ENCODE peak calls at places on chromosomes 12 and 14, in six cellular contexts. One of them, this sample, is unnamed.
A peak's percentile ranks its signal among the peaks of the same experiment; 100 is the strongest.

GRCh38 chr12:109988274-109988673 is 7.9 kb downstream of the GIT2 start:
- DNase-seq in OCI-M1: no peak
- DNase-seq in T-helper 9 cell: no peak
- DNase-seq in lower leg skin: no peak
- DNase-seq in IMR-90: no peak
- DNase-seq in activated T-cell treated with anti-CD3 and anti-CD28 coated beads for 1 hour: no peak
- DNase-seq in this sample: no peak

GRCh38 chr14:95516554-95517209 is at the start of gene SYNE3:
- DNase-seq in OCI-M1: peak; percentile 51
- DNase-seq in T-helper 9 cell: peak; percentile 52
- DNase-seq in lower leg skin: peak; percentile 39
- DNase-seq in IMR-90: no peak
- DNase-seq in activated T-cell treated with anti-CD3 and anti-CD28 coated beads for 1 hour: peak; percentile 42
- DNase-seq in this sample: no peak

GRCh38 chr12:103518899-103519298 is 23.1 kb upstream of the C12orf42 start:
- DNase-seq in OCI-M1: peak; percentile 8
- DNase-seq in T-helper 9 cell: no peak
- DNase-seq in lower leg skin: no peak
- DNase-seq in IMR-90: no peak
- DNase-seq in activated T-cell treated with anti-CD3 and anti-CD28 coated beads for 1 hour: no peak
- DNase-seq in this sample: no peak

GRCh38 chr12:106022568-106023012 is 116.2 kb downstream of the NUAK1 start:
- DNase-seq in OCI-M1: no peak
- DNase-seq in T-helper 9 cell: no peak
- DNase-seq in lower leg skin: no peak
- DNase-seq in IMR-90: peak; percentile 80
- DNase-seq in activated T-cell treated with anti-CD3 and anti-CD28 coated beads for 1 hour: no peak
- DNase-seq in this sample: no peak

GRCh38 chr12:107925125-107925524 is 150.6 kb downstream of the ASCL4 start:
- DNase-seq in OCI-M1: no peak
- DNase-seq in T-helper 9 cell: no peak
- DNase-seq in lower leg skin: no peak
- DNase-seq in IMR-90: no peak
- DNase-seq in activated T-cell treated with anti-CD3 and anti-CD28 coated beads for 1 hour: no peak
- DNase-seq in this sample: no peak

GRCh38 chr12:92123780-92124707 is 21.6 kb downstream of the BTG1 start:
- DNase-seq in OCI-M1: peak; percentile 50
- DNase-seq in T-helper 9 cell: no peak
- DNase-seq in lower leg skin: no peak
- DNase-seq in IMR-90: peak; percentile 52
- DNase-seq in activated T-cell treated with anti-CD3 and anti-CD28 coated beads for 1 hour: no peak
- DNase-seq in this sample: no peak

GRCh38 chr14:75631453-75631831 is 29.2 kb downstream of the ERG28 start:
- DNase-seq in OCI-M1: no peak
- DNase-seq in T-helper 9 cell: no peak
- DNase-seq in lower leg skin: no peak
- DNase-seq in IMR-90: no peak
- DNase-seq in activated T-cell treated with anti-CD3 and anti-CD28 coated beads for 1 hour: no peak
- DNase-seq in this sample: peak; percentile 74

GRCh38 chr12:57389033-57389432 is 41.8 kb downstream of the R3HDM2 start:
- DNase-seq in OCI-M1: no peak
- DNase-seq in T-helper 9 cell: no peak
- DNase-seq in lower leg skin: no peak
- DNase-seq in IMR-90: peak; percentile 95
- DNase-seq in activated T-cell treated with anti-CD3 and anti-CD28 coated beads for 1 hour: no peak
- DNase-seq in this sample: no peak

GRCh38 chr14:73173092-73173735 is 36.9 kb downstream of the PSEN1 start:
- DNase-seq in OCI-M1: peak; percentile 46
- DNase-seq in T-helper 9 cell: no peak
- DNase-seq in lower leg skin: no peak
- DNase-seq in IMR-90: peak; percentile 65
- DNase-seq in activated T-cell treated with anti-CD3 and anti-CD28 coated beads for 1 hour: no peak
- DNase-seq in this sample: no peak

GRCh38 chr14:78253986-78254385 is 83.8 kb downstream of the NRXN3 start:
- DNase-seq in OCI-M1: no peak
- DNase-seq in T-helper 9 cell: no peak
- DNase-seq in lower leg skin: no peak
- DNase-seq in IMR-90: peak; percentile 43
- DNase-seq in activated T-cell treated with anti-CD3 and anti-CD28 coated beads for 1 hour: no peak
- DNase-seq in this sample: no peak

GRCh38 chr12:95815635-95816212 is 25.2 kb upstream of the NTN4 start:
- DNase-seq in OCI-M1: peak; percentile 42
- DNase-seq in T-helper 9 cell: no peak
- DNase-seq in lower leg skin: no peak
- DNase-seq in IMR-90: peak; percentile 62
- DNase-seq in activated T-cell treated with anti-CD3 and anti-CD28 coated beads for 1 hour: no peak
- DNase-seq in this sample: no peak

GRCh38 chr12:125633686-125634085 is 568.5 kb downstream of the AACS start:
- DNase-seq in OCI-M1: no peak
- DNase-seq in T-helper 9 cell: no peak
- DNase-seq in lower leg skin: no peak
- DNase-seq in IMR-90: no peak
- DNase-seq in activated T-cell treated with anti-CD3 and anti-CD28 coated beads for 1 hour: no peak
- DNase-seq in this sample: no peak

GRCh38 chr14:103186241-103186835 is 63.1 kb downstream of the TNFAIP2 start:
- DNase-seq in OCI-M1: no peak
- DNase-seq in T-helper 9 cell: no peak
- DNase-seq in lower leg skin: no peak
- DNase-seq in IMR-90: no peak
- DNase-seq in activated T-cell treated with anti-CD3 and anti-CD28 coated beads for 1 hour: no peak
- DNase-seq in this sample: peak; percentile 35

GRCh38 chr12:51345681-51346080 is 798 bp downstream of the CELA1 start:
- DNase-seq in OCI-M1: no peak
- DNase-seq in T-helper 9 cell: no peak
- DNase-seq in lower leg skin: no peak
- DNase-seq in IMR-90: peak; percentile 16
- DNase-seq in activated T-cell treated with anti-CD3 and anti-CD28 coated beads for 1 hour: no peak
- DNase-seq in this sample: no peak

This sample was measured in ELF-1.